ENCODE peak calls at places on chromosomes 3 and 15, in six cellular contexts. One of them, this sample, is unnamed.

GRCh38 chr15:64845826-64846225 is 4.1 kb downstream of the PLEKHO2 start:
- DNase-seq in PC-9: no peak
- DNase-seq in psoas muscle: no peak
- DNase-seq in WERI-Rb-1: no peak
- DNase-seq in SK-N-SH: no peak
- DNase-seq in A549: no peak
- DNase-seq in this sample: no peak

GRCh38 chr3:35120026-35120425 is 519.3 kb upstream of the ARPP21 start:
- DNase-seq in A549: no peak
- DNase-seq in SK-N-SH: no peak
- DNase-seq in WERI-Rb-1: no peak
- DNase-seq in PC-9: no peak
- DNase-seq in psoas muscle: no peak
- DNase-seq in this sample: no peak

GRCh38 chr3:10561162-10561561 is 55.8 kb upstream of the ATP2B2 start:
- DNase-seq in A549: no peak
- DNase-seq in SK-N-SH: no peak
- DNase-seq in WERI-Rb-1: no peak
- DNase-seq in psoas muscle: no peak
- DNase-seq in PC-9: no peak
- DNase-seq in this sample: no peak

GRCh38 chr3:35908366-35909232 is 269.3 kb downstream of the ARPP21 start:
- DNase-seq in WERI-Rb-1: peak
- DNase-seq in SK-N-SH: peak
- DNase-seq in A549: peak
- DNase-seq in psoas muscle: peak
- DNase-seq in PC-9: peak
- DNase-seq in this sample: peak

GRCh38 chr15:45121706-45122417 is 7.7 kb downstream of the DUOXA2 start:
- DNase-seq in psoas muscle: no peak
- DNase-seq in PC-9: peak
- DNase-seq in A549: peak
- DNase-seq in WERI-Rb-1: no peak
- DNase-seq in SK-N-SH: no peak
- DNase-seq in this sample: no peak

GRCh38 chr3:59890637-59891036 is 840.8 kb upstream of the CFAP20DC start:
- DNase-seq in A549: no peak
- DNase-seq in SK-N-SH: no peak
- DNase-seq in psoas muscle: no peak
- DNase-seq in PC-9: no peak
- DNase-seq in WERI-Rb-1: no peak
- DNase-seq in this sample: no peak

GRCh38 chr3:183449391-183449790 is 21.0 kb upstream of the MCF2L2 start:
- DNase-seq in SK-N-SH: peak
- DNase-seq in A549: no peak
- DNase-seq in psoas muscle: no peak
- DNase-seq in WERI-Rb-1: no peak
- DNase-seq in PC-9: no peak
- DNase-seq in this sample: no peak

GRCh38 chr15:72491768-72492167 is 17.6 kb downstream of the ARIH1 start:
- DNase-seq in WERI-Rb-1: no peak
- DNase-seq in SK-N-SH: no peak
- DNase-seq in A549: peak
- DNase-seq in psoas muscle: no peak
- DNase-seq in PC-9: no peak
- DNase-seq in this sample: no peak

GRCh38 chr3:31004025-31004678 is 109.7 kb upstream of the GADL1 start:
- DNase-seq in PC-9: peak
- DNase-seq in A549: no peak
- DNase-seq in SK-N-SH: peak
- DNase-seq in WERI-Rb-1: no peak
- DNase-seq in psoas muscle: no peak
- DNase-seq in this sample: no peak

GRCh38 chr3:30455840-30456239 is 150.6 kb upstream of the TGFBR2 start:
- DNase-seq in A549: no peak
- DNase-seq in psoas muscle: peak
- DNase-seq in WERI-Rb-1: no peak
- DNase-seq in SK-N-SH: no peak
- DNase-seq in PC-9: no peak
- DNase-seq in this sample: peak

GRCh38 chr15:70192490-70192889 is 94.8 kb upstream of the TLE3 start:
- DNase-seq in psoas muscle: no peak
- DNase-seq in SK-N-SH: no peak
- DNase-seq in A549: no peak
- DNase-seq in WERI-Rb-1: no peak
- DNase-seq in PC-9: no peak
- DNase-seq in this sample: no peak

GRCh38 chr3:127391436-127392145 is 103.7 kb upstream of the PRR20G start:
- DNase-seq in A549: no peak
- DNase-seq in psoas muscle: no peak
- DNase-seq in PC-9: no peak
- DNase-seq in WERI-Rb-1: no peak
- DNase-seq in SK-N-SH: peak
- DNase-seq in this sample: no peak

GRCh38 chr3:154981201-154981600 is 98.9 kb upstream of the MME start:
- DNase-seq in WERI-Rb-1: no peak
- DNase-seq in psoas muscle: no peak
- DNase-seq in SK-N-SH: no peak
- DNase-seq in A549: no peak
- DNase-seq in PC-9: no peak
- DNase-seq in this sample: no peak

GRCh38 chr15:31302778-31303433 is 23.7 kb upstream of the KLF13 start:
- DNase-seq in SK-N-SH: no peak
- DNase-seq in A549: no peak
- DNase-seq in psoas muscle: no peak
- DNase-seq in WERI-Rb-1: peak
- DNase-seq in PC-9: no peak
- DNase-seq in this sample: no peak

GRCh38 chr3:99774467-99774866 is 43.2 kb upstream of the CMSS1 start:
- DNase-seq in WERI-Rb-1: no peak
- DNase-seq in PC-9: no peak
- DNase-seq in A549: no peak
- DNase-seq in SK-N-SH: no peak
- DNase-seq in psoas muscle: no peak
- DNase-seq in this sample: no peak

GRCh38 chr3:31462050-31462569 is 70.6 kb upstream of the STT3B start:
- DNase-seq in A549: no peak
- DNase-seq in SK-N-SH: no peak
- DNase-seq in psoas muscle: no peak
- DNase-seq in PC-9: no peak
- DNase-seq in WERI-Rb-1: no peak
- DNase-seq in this sample: no peak

GRCh38 chr3:133757701-133758319 is 11.6 kb downstream of the TF start:
- DNase-seq in psoas muscle: no peak
- DNase-seq in WERI-Rb-1: no peak
- DNase-seq in PC-9: no peak
- DNase-seq in SK-N-SH: no peak
- DNase-seq in A549: no peak
- DNase-seq in this sample: no peak

GRCh38 chr3:47685037-47685436 is 96.7 kb downstream of the SMARCC1 start:
- DNase-seq in SK-N-SH: no peak
- DNase-seq in A549: no peak
- DNase-seq in psoas muscle: no peak
- DNase-seq in WERI-Rb-1: no peak
- DNase-seq in PC-9: no peak
- DNase-seq in this sample: no peak

GRCh38 chr15:89197503-89197971 is 23.8 kb downstream of the RLBP1 start:
- DNase-seq in psoas muscle: no peak
- DNase-seq in SK-N-SH: no peak
- DNase-seq in PC-9: peak
- DNase-seq in WERI-Rb-1: no peak
- DNase-seq in A549: no peak
- DNase-seq in this sample: no peak

GRCh38 chr3:164303894-164304293 is 774.4 kb downstream of the SI start:
- DNase-seq in psoas muscle: no peak
- DNase-seq in WERI-Rb-1: no peak
- DNase-seq in SK-N-SH: no peak
- DNase-seq in A549: no peak
- DNase-seq in PC-9: no peak
- DNase-seq in this sample: no peak

GRCh38 chr3:10249833-10250232 is 1.6 kb downstream of the TATDN2 start:
- DNase-seq in SK-N-SH: no peak
- DNase-seq in PC-9: no peak
- DNase-seq in WERI-Rb-1: no peak
- DNase-seq in psoas muscle: no peak
- DNase-seq in A549: no peak
- DNase-seq in this sample: no peak

DNA sequence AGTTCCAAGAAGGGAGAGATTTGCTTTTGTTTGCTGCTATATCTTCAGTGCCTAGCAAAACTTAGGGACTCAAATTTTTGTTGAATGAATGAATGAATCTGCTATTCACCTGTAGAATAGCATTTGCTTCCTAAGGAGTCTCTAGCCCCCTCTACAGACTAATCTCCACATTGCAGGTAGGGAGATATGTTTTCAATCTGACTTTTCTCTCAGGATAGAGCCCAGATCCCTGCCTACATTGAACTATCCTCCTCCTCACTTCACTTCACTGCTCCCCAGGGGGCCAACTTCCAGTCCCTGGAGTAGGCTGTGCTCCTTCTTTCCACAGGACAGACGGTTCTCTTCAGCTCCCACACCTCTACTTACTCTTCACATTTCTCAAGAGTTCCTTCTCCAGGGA is 81.9 kb upstream of the PTX3 start:
- DNase-seq in A549: no peak
- DNase-seq in psoas muscle: no peak
- DNase-seq in SK-N-SH: no peak
- DNase-seq in PC-9: no peak
- DNase-seq in WERI-Rb-1: no peak
- DNase-seq in this sample: no peak
- TF ChIP-seq CTCF in A549: peak
- TF ChIP-seq CTCF in psoas muscle: no peak
- TF ChIP-seq CTCF in SK-N-SH: peak
- TF ChIP-seq CTCF in PC-9: peak
- TF ChIP-seq CTCF in WERI-Rb-1: peak
- TF ChIP-seq CTCF in this sample: peak

GRCh38 chr3:131749826-131750225 is 247.1 kb upstream of the MRPL3 start:
- DNase-seq in SK-N-SH: no peak
- DNase-seq in A549: no peak
- DNase-seq in WERI-Rb-1: no peak
- DNase-seq in PC-9: no peak
- DNase-seq in psoas muscle: no peak
- DNase-seq in this sample: no peak
- H3K27ac ChIP-seq in SK-N-SH: no peak
- H3K27ac ChIP-seq in A549: no peak
- H3K27ac ChIP-seq in WERI-Rb-1: no peak
- H3K27ac ChIP-seq in PC-9: no peak
- H3K27ac ChIP-seq in psoas muscle: no peak
- H3K27ac ChIP-seq in this sample: no peak

DNA sequence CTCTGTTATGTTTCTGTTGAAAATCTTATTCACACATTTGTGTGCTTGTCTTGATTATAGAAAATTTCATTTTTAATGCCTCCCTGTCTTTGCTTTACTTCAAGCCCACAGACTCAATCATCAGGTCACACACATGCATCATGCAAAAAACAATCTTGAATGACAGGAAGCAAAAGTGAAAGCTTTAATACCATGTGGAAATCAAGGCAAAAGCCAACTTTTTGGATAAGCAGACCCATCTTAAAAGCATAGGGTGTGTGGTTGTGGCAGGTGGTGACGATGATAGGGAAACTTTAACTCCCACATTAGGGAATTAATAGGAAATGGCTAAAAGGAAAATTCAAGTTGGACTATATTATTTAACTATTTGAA is 155.9 kb upstream of the EOMES start:
- DNase-seq in PC-9: no peak
- DNase-seq in A549: no peak
- DNase-seq in WERI-Rb-1: no peak
- DNase-seq in psoas muscle: no peak
- DNase-seq in SK-N-SH: no peak
- DNase-seq in this sample: no peak
- H3K4me3 ChIP-seq in PC-9: no peak
- H3K4me3 ChIP-seq in A549: no peak
- H3K4me3 ChIP-seq in WERI-Rb-1: no peak
- H3K4me3 ChIP-seq in psoas muscle: no peak
- H3K4me3 ChIP-seq in SK-N-SH: no peak
- H3K4me3 ChIP-seq in this sample: no peak

GRCh38 chr3:188797045-188797444 is 374.7 kb upstream of the TPRG1 start:
- DNase-seq in A549: no peak
- DNase-seq in WERI-Rb-1: no peak
- DNase-seq in psoas muscle: no peak
- DNase-seq in PC-9: no peak
- DNase-seq in SK-N-SH: no peak
- DNase-seq in this sample: no peak
- TF ChIP-seq CTCF in A549: no peak
- TF ChIP-seq CTCF in WERI-Rb-1: no peak
- TF ChIP-seq CTCF in psoas muscle: no peak
- TF ChIP-seq CTCF in PC-9: no peak
- TF ChIP-seq CTCF in SK-N-SH: no peak
- TF ChIP-seq CTCF in this sample: no peak

DNA sequence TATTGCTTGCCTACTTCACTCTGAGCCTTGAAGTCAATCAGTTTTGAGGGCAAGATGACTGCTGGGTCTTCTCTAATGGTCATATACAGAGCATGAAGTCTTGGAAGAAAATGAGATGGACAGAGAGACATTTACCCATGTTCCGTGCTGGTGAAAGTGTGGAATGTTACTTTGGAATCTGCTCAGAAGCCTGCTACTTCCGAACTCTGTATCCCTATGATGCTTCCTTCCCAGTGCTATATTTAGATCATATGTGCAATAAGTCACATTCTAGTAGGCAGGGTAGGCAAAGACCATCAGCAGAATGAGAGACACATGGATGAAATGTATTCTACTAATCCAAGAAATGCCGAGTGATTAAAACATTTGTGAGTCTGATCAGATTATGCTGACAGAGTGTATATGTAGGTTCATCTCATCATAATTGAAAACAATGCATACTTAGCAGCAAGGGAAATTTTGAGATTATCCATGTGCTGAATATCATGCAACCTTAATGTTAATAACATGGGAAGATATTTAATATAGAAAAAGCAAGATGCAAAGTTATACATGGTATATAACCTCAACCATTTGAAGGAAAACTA is 60.5 kb downstream of the RAB7A start:
- DNase-seq in A549: no peak
- DNase-seq in WERI-Rb-1: no peak
- DNase-seq in PC-9: no peak
- DNase-seq in psoas muscle: no peak
- DNase-seq in SK-N-SH: no peak
- DNase-seq in this sample: no peak
- H3K27ac ChIP-seq in A549: no peak
- H3K27ac ChIP-seq in WERI-Rb-1: no peak
- H3K27ac ChIP-seq in PC-9: no peak
- H3K27ac ChIP-seq in psoas muscle: peak
- H3K27ac ChIP-seq in SK-N-SH: no peak
- H3K27ac ChIP-seq in this sample: peak

GRCh38 chr3:77039606-77040553 is at the start of gene ROBO2:
- DNase-seq in A549: no peak
- DNase-seq in PC-9: no peak
- DNase-seq in WERI-Rb-1: peak
- DNase-seq in psoas muscle: peak
- DNase-seq in SK-N-SH: peak
- DNase-seq in this sample: no peak
- H3K4me3 ChIP-seq in A549: peak
- H3K4me3 ChIP-seq in PC-9: no peak
- H3K4me3 ChIP-seq in WERI-Rb-1: peak
- H3K4me3 ChIP-seq in psoas muscle: peak
- H3K4me3 ChIP-seq in SK-N-SH: peak
- H3K4me3 ChIP-seq in this sample: peak